ENCODE peak calls at places on chromosomes 16 and 17, in eight cellular contexts. H, R, B, S, G, M, W and T are unnamed samples.

GRCh38 chr17:75130632-75131277 is 787 bp downstream of the NT5C start:
- DNase-seq in S (peak; percentile 76), B (peak; percentile 45), R (no peak), W (peak; percentile 43), H (peak; percentile 66), G (peak; percentile 84), M (no peak), T (peak; percentile 71)

GRCh38 chr17:72510454-72511016 is 389.7 kb downstream of the SOX9 start:
- DNase-seq in M (no peak), S (no peak), G (no peak), R (no peak), H (no peak), W (no peak), B (no peak), T (no peak)

GRCh38 chr17:40022497-40022896 is 7.3 kb downstream of the CSF3 start:
- DNase-seq in S (no peak), H (no peak), G (no peak), R (no peak), B (no peak), W (no peak), M (no peak), T (no peak)

GRCh38 chr16:30535777-30536190 is 1.1 kb upstream of the ZNF747 start:
- DNase-seq in W (peak; percentile 68), H (peak; percentile 80), S (peak; percentile 86), M (peak; percentile 39), B (peak; percentile 70), R (no peak), G (peak; percentile 89), T (peak; percentile 86)

GRCh38 chr16:82700541-82701240 is 73.9 kb downstream of the CDH13 start:
- DNase-seq in S (no peak), M (no peak), G (no peak), R (no peak), W (peak; percentile 39), H (no peak), B (no peak), T (no peak)

GRCh38 chr17:5701371-5701770 is 117.1 kb upstream of the NLRP1 start:
- DNase-seq in G (no peak), W (no peak), S (no peak), H (no peak), R (no peak), M (no peak), B (no peak), T (no peak)

GRCh38 chr17:71633391-71633849 is 487.4 kb upstream of the SOX9 start:
- DNase-seq in G (no peak), B (no peak), H (no peak), R (no peak), M (no peak), W (peak; percentile 100), S (no peak), T (peak; percentile 38)

GRCh38 chr16:66481943-66482390 is 54.9 kb downstream of the BEAN1 start:
- DNase-seq in G (no peak), M (no peak), S (no peak), B (no peak), H (no peak), R (no peak), W (no peak), T (no peak)

GRCh38 chr16:84049403-84050060 is 6.9 kb upstream of the SLC38A8 start:
- DNase-seq in W (no peak), H (peak; percentile 39), S (peak; percentile 55), B (no peak), M (no peak), R (no peak), G (no peak), T (no peak)

GRCh38 chr16:84047206-84047605 is 4.6 kb upstream of the SLC38A8 start:
- DNase-seq in G (no peak), H (peak; percentile 15), W (no peak), S (no peak), M (no peak), R (no peak), B (no peak), T (no peak)

GRCh38 chr16:84047626-84048025 is 5.0 kb upstream of the SLC38A8 start:
- DNase-seq in G (no peak), H (peak; percentile 21), R (no peak), S (peak; percentile 58), W (no peak), B (no peak), M (no peak), T (no peak)

GRCh38 chr16:84048871-84049270 is 6.3 kb upstream of the SLC38A8 start:
- DNase-seq in H (no peak), W (no peak), R (no peak), G (no peak), M (no peak), S (peak; percentile 48), B (no peak), T (no peak)

DNA sequence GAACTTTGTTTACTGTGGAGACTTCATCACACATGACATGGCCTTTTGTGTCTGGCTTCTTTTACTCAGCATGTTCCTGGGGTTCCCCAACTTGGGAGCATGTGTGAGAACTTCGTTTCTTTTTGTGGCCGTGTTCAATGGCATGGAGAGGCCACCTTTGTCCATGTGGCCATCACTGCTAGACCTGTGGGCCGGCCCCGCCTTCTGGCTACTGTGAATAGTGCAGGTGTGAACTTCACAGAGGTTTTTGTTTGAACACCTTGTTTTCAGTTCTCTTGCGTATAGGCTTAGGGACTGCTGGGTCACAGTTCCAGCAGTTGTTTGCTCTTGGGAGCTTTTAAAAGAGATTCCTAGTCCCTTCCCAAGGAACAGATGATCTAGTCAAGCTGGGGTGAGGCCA is 5.7 kb upstream of the SLC38A8 start:
- DNase-seq in G (peak; percentile 33), R (no peak), B (no peak), S (peak; percentile 59), H (peak; percentile 39), M (no peak), W (no peak), T (peak; percentile 80)
- TF ChIP-seq CTCF in G (peak; percentile 50), R (no peak), B (no peak), S (no peak), H (no peak), M (no peak), W (peak; percentile 41), T (peak; percentile 75)

GRCh38 chr17:61846088-61846487 is 17.2 kb downstream of the BRIP1 start:
- DNase-seq in G (no peak), S (no peak), W (no peak), H (no peak), M (no peak), B (no peak), R (no peak), T (no peak)

GRCh38 chr17:61843435-61843834 is 19.9 kb downstream of the BRIP1 start:
- DNase-seq in R (no peak), S (no peak), G (no peak), W (no peak), M (no peak), H (no peak), B (no peak), T (no peak)

GRCh38 chr17:61839300-61839786 is 24.0 kb downstream of the BRIP1 start:
- DNase-seq in S (no peak), B (no peak), M (no peak), H (no peak), W (no peak), G (no peak), R (no peak), T (no peak)

GRCh38 chr17:61846976-61847375 is 16.4 kb downstream of the BRIP1 start:
- DNase-seq in B (no peak), H (no peak), M (no peak), S (no peak), R (no peak), W (no peak), G (no peak), T (no peak)

DNA sequence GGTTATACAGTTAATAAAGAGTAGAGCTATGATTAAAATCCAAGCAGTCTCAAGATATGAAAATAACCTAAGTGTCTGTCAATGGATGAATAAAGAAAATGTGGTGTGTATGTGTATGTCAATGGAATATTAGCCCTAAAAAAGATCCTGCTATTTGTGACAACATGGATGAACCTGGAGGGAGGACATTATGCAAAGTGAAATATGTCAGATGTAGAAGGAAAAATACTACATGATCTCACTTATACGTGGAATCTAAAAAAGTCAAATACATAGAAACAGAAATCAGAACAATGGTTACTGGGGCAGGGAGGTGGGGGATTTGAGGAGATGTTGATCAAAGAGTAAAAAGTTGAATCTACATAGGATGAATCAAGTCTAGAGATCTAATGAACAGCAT is 20.4 kb downstream of the BRIP1 start:
- DNase-seq in M (no peak), W (no peak), B (no peak), G (no peak), S (no peak), H (no peak), R (no peak), T (no peak)
- H3K36me3 ChIP-seq in M (no peaks in the 10 kb centered on the region), W (no peaks in the 10 kb centered on the region), B (no peaks in the 10 kb centered on the region), G (peaks cover 37% of the 10 kb centered on the region), S (no peaks in the 10 kb centered on the region), H (no peaks in the 10 kb centered on the region), R (no peaks in the 10 kb centered on the region), T (no peaks in the 10 kb centered on the region)

DNA sequence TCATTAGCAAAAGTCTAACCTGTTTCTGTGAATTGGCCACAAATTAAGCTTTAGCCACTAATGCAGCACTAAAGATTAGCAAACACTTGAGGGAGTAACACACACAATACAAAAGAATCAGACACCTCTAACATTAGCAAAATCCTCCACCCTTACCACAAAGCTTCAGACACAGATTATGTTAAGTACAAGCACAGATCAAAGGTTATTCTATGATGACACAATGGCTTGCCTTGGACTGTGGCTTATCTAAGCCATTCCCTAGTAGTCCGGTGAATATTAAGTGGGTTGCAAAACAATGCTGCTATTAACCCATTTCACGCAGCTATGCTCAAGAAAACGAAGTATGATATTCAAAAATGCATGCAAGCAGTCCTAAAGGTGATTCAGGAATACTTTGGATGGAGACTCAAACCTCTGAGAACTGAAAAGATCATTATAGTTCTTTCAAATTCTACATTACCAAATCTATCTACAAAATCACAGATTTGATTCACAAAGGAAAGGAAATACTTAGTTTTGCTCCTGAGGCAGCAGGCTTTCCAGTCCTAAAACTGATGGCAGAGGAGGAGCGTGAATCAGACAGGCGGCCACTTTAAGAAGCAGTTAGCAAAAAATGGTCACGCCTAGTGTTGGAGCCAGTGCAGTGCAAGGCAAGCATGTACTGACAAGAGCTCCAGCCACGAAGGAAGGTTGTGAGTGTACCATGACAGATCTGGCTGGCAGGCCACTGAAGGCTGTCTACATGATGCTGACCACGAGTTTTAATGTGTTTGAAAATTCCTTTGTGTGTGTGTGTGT is 67.2 kb downstream of the PARN start:
- DNase-seq in R (no peak), G (peak; percentile 14), H (no peak), B (no peak), W (peak; percentile 96), M (no peak), S (no peak), T (peak; percentile 72)
- TF ChIP-seq CTCF in R (no peak), G (no peak), H (no peak), B (peak; percentile 42), W (peak; percentile 45), M (no peak), S (peak; percentile 20), T (peak; percentile 12)

DNA sequence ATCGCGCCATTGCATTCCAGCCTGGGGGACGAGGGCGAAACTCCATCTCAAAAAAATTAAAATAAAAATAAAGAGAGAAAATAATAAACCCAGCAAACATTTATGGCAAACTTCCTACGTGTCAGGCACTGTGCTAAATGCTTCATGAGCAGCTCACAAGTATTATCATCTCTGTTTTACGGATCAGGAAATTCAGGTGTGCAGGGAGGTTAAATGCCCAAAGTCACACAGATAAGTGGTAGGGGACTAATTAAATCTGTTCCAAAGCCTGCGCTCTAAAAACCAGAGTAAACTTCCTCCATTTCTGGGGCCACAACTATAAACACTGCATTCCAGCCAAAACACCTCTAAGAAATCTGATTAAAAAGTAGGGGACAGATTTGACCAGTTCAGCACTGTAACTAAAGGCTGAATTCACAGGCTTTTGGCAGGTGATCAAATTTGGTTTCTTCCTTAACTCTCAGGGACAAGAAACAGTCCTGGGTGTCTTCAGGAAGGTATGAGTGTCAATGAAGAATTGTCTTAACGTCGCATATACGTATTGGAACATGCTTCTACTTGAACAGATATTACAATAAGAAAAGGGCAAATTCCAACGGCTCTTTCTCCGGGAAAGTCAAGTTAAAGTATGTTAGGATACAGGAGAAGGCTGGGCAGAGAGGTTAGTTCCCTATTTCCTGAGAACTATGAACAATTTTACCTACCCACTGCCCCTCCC is 976 bp downstream of the STRADA start:
- DNase-seq in W (peak; percentile 64), B (no peak), M (no peak), G (peak; percentile 42), S (no peak), R (no peak), H (no peak), T (no peak)
- H3K36me3 ChIP-seq in W (no peaks in the 10 kb centered on the region), B (peaks cover 7% of the 10 kb centered on the region), M (no peaks in the 10 kb centered on the region), G (peaks cover 13% of the 10 kb centered on the region), S (peaks cover 10% of the 10 kb centered on the region), R (no peaks in the 10 kb centered on the region), H (peaks cover 3% of the 10 kb centered on the region), T (no peaks in the 10 kb centered on the region)